ENCODE peak calls at places on chromosomes 7 and 10, in five cellular contexts. O is type B pancreatic cell, A is AG10803, M is neural progenitor cell, D is mammary epithelial cell. F is an unnamed sample.

GRCh38 chr10:21926949-21927348 is 76.6 kb downstream of the DNAJC1 start:
- DNase-seq in M (peak), A (peak), D (peak), O (no peak), F (peak)

GRCh38 chr10:129689681-129690080 is 222.6 kb downstream of the MGMT start:
- DNase-seq in O (no peak), A (peak), D (peak), M (no peak), F (no peak)

GRCh38 chr7:2821842-2822507 is 22.1 kb downstream of the GNA12 start:
- DNase-seq in A (peak), M (no peak), O (no peak), D (peak), F (peak)

GRCh38 chr10:44470779-44471178 is 85.9 kb upstream of the CXCL12 start:
- DNase-seq in M (no peak), O (no peak), A (no peak), D (no peak), F (no peak)

GRCh38 chr7:17033245-17033644 is 151.5 kb upstream of the AGR3 start:
- DNase-seq in D (no peak), A (no peak), O (no peak), M (no peak), F (no peak)

GRCh38 chr10:75350791-75351190 is 50.8 kb downstream of the ZNF503 start:
- DNase-seq in O (peak), D (peak), A (peak), M (no peak), F (peak)

GRCh38 chr7:13751771-13752170 is 237.7 kb downstream of the ETV1 start:
- DNase-seq in M (no peak), O (no peak), A (no peak), D (no peak), F (no peak)

GRCh38 chr7:128162666-128163065 is 78.4 kb upstream of the LEP start:
- DNase-seq in A (no peak), D (no peak), O (peak), M (no peak), F (no peak)

GRCh38 chr7:114864278-114864677 is 57.6 kb upstream of the MDFIC start:
- DNase-seq in A (peak), O (no peak), M (no peak), D (no peak), F (peak)

GRCh38 chr7:7181519-7182155 is 707 bp upstream of the C1GALT1 start:
- DNase-seq in M (peak), A (peak), O (no peak), D (no peak), F (peak)

GRCh38 chr7:143299840-143300239 is 11.7 kb downstream of the CASP2 start:
- DNase-seq in D (no peak), O (no peak), M (peak), A (no peak), F (no peak)

GRCh38 chr10:85048644-85049043 is 720.3 kb downstream of the CCSER2 start:
- DNase-seq in D (no peak), A (no peak), O (no peak), M (no peak), F (no peak)

GRCh38 chr10:4686644-4686996 is 139.4 kb upstream of the AKR1E2 start:
- DNase-seq in A (peak), O (no peak), M (no peak), D (peak), F (peak)

GRCh38 chr7:122887198-122887597 is 938 bp upstream of the CADPS2 start:
- DNase-seq in A (peak), O (peak), D (peak), M (peak), F (peak)

GRCh38 chr7:32936686-32937085 is 20.6 kb upstream of the FKBP9 start:
- DNase-seq in D (no peak), O (no peak), M (no peak), A (peak), F (no peak)

GRCh38 chr10:72337039-72337629 is 17.6 kb downstream of the DNAJB12 start:
- DNase-seq in D (peak), O (no peak), A (peak), M (peak), F (peak)

GRCh38 chr7:29194206-29194593 is 375 bp upstream of the CHN2 start:
- DNase-seq in D (no peak), O (peak), M (peak), A (no peak), F (no peak)

GRCh38 chr7:157650801-157651200 is 314.0 kb downstream of the DNAJB6 start:
- DNase-seq in D (no peak), O (no peak), A (no peak), M (no peak), F (no peak)

GRCh38 chr7:17725761-17726160 is 214.5 kb downstream of the SNX13 start:
- DNase-seq in O (no peak), M (no peak), D (no peak), A (peak), F (no peak)

GRCh38 chr10:100509241-100509640 is 10.4 kb downstream of the SEC31B start:
- DNase-seq in M (no peak), A (no peak), D (no peak), O (no peak), F (no peak)

GRCh38 chr7:140317597-140317996 is 80.7 kb downstream of the SLC37A3 start:
- DNase-seq in D (no peak), O (no peak), M (no peak), A (no peak), F (no peak)

GRCh38 chr10:70903262-70903921 is 15.0 kb upstream of the PCBD1 start:
- DNase-seq in M (peak), O (no peak), D (peak), A (peak), F (peak)

GRCh38 chr10:63169063-63169462 is 35.9 kb downstream of the NRBF2 start:
- DNase-seq in O (no peak), D (no peak), A (no peak), M (no peak), F (no peak)

GRCh38 chr10:92969151-92969550 is 91.4 kb upstream of the CYP26C1 start:
- DNase-seq in A (peak), D (no peak), M (no peak), O (no peak), F (no peak)

GRCh38 chr10:130994191-130994590 is 317.3 kb downstream of the TCERG1L start:
- DNase-seq in O (no peak), D (no peak), A (no peak), M (no peak), F (peak)

GRCh38 chr7:151381083-151381332 is 28.8 kb downstream of the WDR86 start:
- DNase-seq in D (no peak), A (no peak), O (no peak), M (no peak), F (no peak)

GRCh38 chr7:23043441-23043840 is 29.5 kb upstream of the HYCC1 start:
- DNase-seq in O (no peak), D (no peak), M (no peak), A (peak), F (no peak)

GRCh38 chr7:122699017-122699416 is at the start of gene RNF133:
- DNase-seq in O (no peak), D (no peak), A (no peak), M (no peak), F (no peak)

GRCh38 chr7:87000344-87000743 is 59.1 kb downstream of the ELAPOR2 start:
- DNase-seq in D (no peak), M (no peak), O (no peak), A (peak), F (no peak)

GRCh38 chr10:112532053-112532658 is 85.1 kb downstream of the VTI1A start:
- DNase-seq in M (no peak), O (no peak), D (no peak), A (no peak), F (no peak)

GRCh38 chr10:68560916-68561691 is 967 bp downstream of the TET1 start:
- DNase-seq in M (peak), D (no peak), O (peak), A (no peak), F (no peak)

GRCh38 chr10:7787150-7787856 is 490 bp downstream of the KIN start:
- DNase-seq in O (no peak), D (peak), A (peak), M (no peak), F (peak)

GRCh38 chr10:51367120-51367519 is 292.8 kb downstream of the PRKG1 start:
- DNase-seq in M (no peak), A (no peak), O (no peak), D (no peak), F (no peak)

GRCh38 chr10:51371725-51372124 is 297.4 kb downstream of the PRKG1 start:
- DNase-seq in M (no peak), D (no peak), A (no peak), O (no peak), F (no peak)

GRCh38 chr10:51369903-51370302 is 295.6 kb downstream of the PRKG1 start:
- DNase-seq in A (peak), M (no peak), O (no peak), D (no peak), F (peak)

GRCh38 chr10:51366044-51366443 is 291.8 kb downstream of the PRKG1 start:
- DNase-seq in O (no peak), D (no peak), A (no peak), M (no peak), F (no peak)

GRCh38 chr10:51368943-51369342 is 294.7 kb downstream of the PRKG1 start:
- DNase-seq in A (no peak), D (no peak), O (no peak), M (no peak), F (no peak)
- TF ChIP-seq CTCF in A (no peak), D (peak), O (peak), M (peak), F (no peak)

GRCh38 chr7:77991656-77992055 is 193.1 kb downstream of the PHTF2 start:
- DNase-seq in M (no peak), D (no peak), O (no peak), A (no peak), F (no peak)

GRCh38 chr7:77989981-77990566 is 191.5 kb downstream of the PHTF2 start:
- DNase-seq in M (no peak), A (no peak), O (no peak), D (peak), F (peak)

GRCh38 chr7:77993823-77994222 is 195.2 kb downstream of the PHTF2 start:
- DNase-seq in M (no peak), A (no peak), D (no peak), O (no peak), F (no peak)

GRCh38 chr7:77995717-77996116 is 197.1 kb downstream of the PHTF2 start:
- DNase-seq in M (peak), D (no peak), O (no peak), A (no peak), F (no peak)
- TF ChIP-seq CTCF in M (peak), D (no peak), O (peak), A (peak), F (no peak)

DNA sequence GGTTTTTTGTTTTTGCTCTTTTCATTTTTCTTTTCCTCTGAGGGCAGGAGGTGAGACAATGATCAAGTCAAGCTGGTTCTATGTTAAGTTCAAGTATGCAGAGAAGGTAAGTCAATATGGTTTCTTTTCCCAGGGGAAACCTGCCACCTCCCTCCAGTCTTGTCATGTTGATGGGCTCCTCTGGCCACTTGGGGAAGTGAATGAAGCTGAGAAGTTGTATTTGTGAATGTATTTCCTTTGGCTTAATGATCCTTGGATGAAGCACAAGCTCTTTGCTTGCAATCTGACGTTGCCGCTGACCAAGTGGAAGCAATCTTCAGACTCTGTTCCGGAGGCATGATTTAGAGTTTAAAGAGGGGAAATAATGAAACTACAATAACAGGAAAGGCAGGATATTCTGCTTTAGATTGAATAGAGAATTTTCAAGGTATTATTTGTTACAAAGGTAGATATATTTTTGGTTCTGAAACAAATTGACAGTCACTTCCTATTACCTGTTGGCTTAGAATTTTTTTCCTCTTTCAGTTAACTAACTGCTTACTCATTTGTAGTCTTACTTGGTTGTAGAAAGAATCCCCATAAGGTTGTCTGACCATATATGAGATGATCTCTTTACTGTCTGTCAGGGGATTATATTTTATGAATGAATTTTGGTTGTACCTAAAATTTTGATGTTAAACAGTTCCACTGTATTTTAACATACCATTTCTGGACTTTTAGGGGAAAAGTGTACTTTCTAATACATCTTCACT is 369.6 kb downstream of the AUTS2 start:
- DNase-seq in A (no peak), D (no peak), O (no peak), M (no peak), F (no peak)
- TF ChIP-seq CTCF in A (no peak), D (no peak), O (no peak), M (no peak), F (no peak)

DNA sequence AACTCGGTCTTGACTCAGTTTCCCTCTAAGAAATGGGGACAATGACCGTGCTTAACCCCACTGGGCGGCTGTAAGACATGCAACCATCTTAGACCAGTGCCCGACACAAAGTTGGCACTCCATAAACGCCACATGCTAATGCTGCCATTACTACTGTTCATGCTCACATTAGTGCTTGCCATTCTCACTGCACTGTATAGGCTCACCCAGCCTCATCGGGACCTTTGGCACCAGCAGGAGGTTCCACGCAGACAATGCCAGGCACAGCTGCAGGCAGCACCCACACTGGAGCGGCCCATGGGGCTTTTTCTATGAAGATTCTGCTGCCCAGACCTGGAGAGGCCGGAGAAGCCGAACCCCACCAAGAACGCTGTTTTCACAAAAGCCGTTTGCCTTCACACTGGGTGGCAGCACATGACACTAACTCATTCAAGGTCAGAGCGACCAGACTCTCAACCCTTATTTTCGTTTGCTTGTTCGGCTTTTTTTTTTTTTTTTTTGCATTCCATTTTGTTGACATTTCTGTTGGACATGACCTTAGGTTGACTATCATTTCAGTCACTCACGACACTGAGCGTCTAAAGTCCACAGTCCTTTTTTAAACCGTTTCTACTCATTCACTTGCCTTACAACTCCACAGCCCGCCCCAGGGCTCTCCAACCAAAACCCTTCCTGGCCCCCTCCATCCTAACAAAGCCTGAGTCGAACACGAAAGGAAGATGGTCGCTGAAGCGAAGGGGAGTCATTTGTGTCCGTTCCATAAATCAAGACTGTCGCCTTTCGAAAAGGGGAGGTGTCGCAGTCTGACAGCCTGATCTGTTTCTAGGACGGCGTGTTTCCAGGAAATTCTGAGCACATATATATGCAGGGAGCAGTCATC is 124.4 kb upstream of the RNF32 start:
- DNase-seq in D (no peak), A (no peak), M (no peak), O (no peak), F (no peak)
- TF ChIP-seq CTCF in D (no peak), A (no peak), M (no peak), O (no peak), F (no peak)

DNA sequence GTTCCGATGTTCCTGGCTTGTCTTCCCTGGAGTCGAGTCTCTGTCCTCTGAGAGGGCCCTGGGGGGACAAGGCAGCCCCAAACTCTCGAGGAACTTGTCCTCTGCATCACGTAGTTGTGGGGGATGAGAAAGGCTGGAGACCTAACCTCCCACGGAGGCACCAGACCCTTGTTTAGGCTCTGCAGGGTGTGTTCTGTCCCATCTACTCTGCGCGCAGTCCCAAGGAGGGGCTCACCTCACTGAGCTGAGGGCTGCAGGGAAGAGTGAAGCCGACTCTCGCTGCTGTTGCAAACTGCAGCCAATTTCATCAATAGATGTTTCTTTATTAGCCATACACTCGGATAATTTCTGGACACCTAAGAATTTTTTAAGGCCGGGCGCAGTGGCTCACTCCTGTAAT is 186.7 kb upstream of the ADARB2 start:
- DNase-seq in D (no peak), A (no peak), M (no peak), O (no peak), F (no peak)
- TF ChIP-seq CTCF in D (no peak), A (no peak), M (no peak), O (no peak), F (no peak)

GRCh38 chr7:5143106-5143505 is 46.9 kb upstream of the WIPI2 start:
- DNase-seq in A (no peak), D (no peak), O (no peak), M (no peak), F (no peak)

GRCh38 chr7:5143935-5144903 is 45.8 kb upstream of the WIPI2 start:
- DNase-seq in O (no peak), A (no peak), D (peak), M (no peak), F (no peak)

GRCh38 chr7:5139998-5140397 is 50.0 kb upstream of the WIPI2 start:
- DNase-seq in D (no peak), M (peak), O (no peak), A (peak), F (peak)
- TF ChIP-seq CTCF in D (peak), M (peak), O (peak), A (peak), F (peak)

DNA sequence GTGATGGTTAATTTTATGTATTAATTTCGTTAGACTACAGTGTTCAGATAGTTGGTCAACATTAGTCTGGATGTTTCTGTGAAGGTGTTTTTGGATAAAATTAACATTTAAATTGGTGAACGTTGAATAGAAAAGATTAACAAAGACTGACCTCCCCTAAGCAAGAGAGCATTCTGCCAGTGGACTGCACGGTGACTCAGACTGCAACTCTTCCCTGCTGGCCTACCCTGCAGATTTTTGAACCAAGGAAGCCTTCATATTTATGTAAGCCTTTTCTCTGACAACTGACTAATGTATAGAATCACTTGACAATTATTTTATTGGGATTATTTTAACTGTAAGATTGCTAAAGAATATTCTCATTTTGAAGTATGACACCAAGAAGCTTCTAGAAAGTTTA is 7.9 kb upstream of the ZNF248 start:
- DNase-seq in M (no peak), O (no peak), A (no peak), D (no peak), F (no peak)
- TF ChIP-seq CTCF in M (no peak), O (no peak), A (no peak), D (no peak), F (no peak)

DNA sequence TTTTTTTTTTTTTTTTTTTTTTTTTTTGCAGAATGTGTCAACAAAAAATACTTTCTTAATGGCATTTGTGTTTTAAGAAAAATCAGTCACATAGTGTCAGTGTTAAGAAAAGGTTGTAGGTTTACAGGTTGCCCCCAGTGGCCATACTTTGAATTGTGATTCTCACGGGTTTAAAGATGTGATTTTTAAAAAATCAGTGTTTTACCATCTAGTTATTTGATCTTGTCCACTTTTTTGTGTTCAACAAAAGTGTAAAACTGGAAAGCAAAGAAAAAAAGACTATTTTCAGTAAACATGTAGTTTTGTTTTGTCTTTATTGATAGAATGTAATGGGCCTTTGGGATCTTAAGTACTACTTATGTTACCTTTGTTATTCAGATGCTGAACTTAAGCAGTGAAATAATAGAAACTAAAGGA is 25.7 kb downstream of the SUV39H2 start:
- DNase-seq in O (no peak), A (peak), M (peak), D (no peak), F (peak)
- TF ChIP-seq CTCF in O (peak), A (peak), M (peak), D (peak), F (peak)

GRCh38 chr7:65304175-65304574 is 69.5 kb upstream of the ZNF92 start:
- DNase-seq in A (no peak), D (no peak), O (no peak), M (no peak), F (no peak)

GRCh38 chr7:65302883-65303282 is 70.8 kb upstream of the ZNF92 start:
- DNase-seq in O (no peak), M (no peak), A (no peak), D (no peak), F (no peak)

GRCh38 chr7:65308300-65308678 is 65.4 kb upstream of the ZNF92 start:
- DNase-seq in O (no peak), M (no peak), A (no peak), D (no peak), F (no peak)

GRCh38 chr7:65307651-65308299 is 65.9 kb upstream of the ZNF92 start:
- DNase-seq in D (peak), A (peak), M (peak), O (peak), F (peak)
- TF ChIP-seq CTCF in D (peak), A (peak), M (peak), O (peak), F (peak)

GRCh38 chr7:77930496-77930895 is 131.9 kb downstream of the PHTF2 start:
- DNase-seq in D (no peak), O (no peak), A (no peak), M (no peak), F (no peak)

GRCh38 chr7:77940647-77941046 is 142.1 kb downstream of the PHTF2 start:
- DNase-seq in M (peak), D (peak), O (no peak), A (peak), F (peak)

GRCh38 chr7:77933394-77933793 is 134.8 kb downstream of the PHTF2 start:
- DNase-seq in D (peak), O (no peak), M (no peak), A (peak), F (peak)

GRCh38 chr7:77931841-77932240 is 133.3 kb downstream of the PHTF2 start:
- DNase-seq in M (no peak), A (no peak), O (no peak), D (no peak), F (no peak)

GRCh38 chr7:77935652-77936348 is 137.2 kb downstream of the PHTF2 start:
- DNase-seq in O (no peak), D (no peak), A (peak), M (no peak), F (peak)
- TF ChIP-seq CTCF in O (peak), D (peak), A (peak), M (peak), F (no peak)